ENCODE peak calls at places on chromosomes 13 and 19, in eight cellular contexts. I is CD4-positive, alpha-beta T cell; K is OCI-LY7; P is heart left ventricle; D is CD8-positive, alpha-beta T cell; B is tibial artery; G is lung; C is IMR-90. E is an unnamed sample.

GRCh38 chr13:50677687-50678463 is 165.6 kb downstream of the DLEU7 start:
- DNase-seq in B (no peak), P (no peak), G (no peak), C (peak; percentile 11), I (no peak), D (no peak), K (no peak), E (no peak)

GRCh38 chr19:6736169-6736916 is 1.0 kb downstream of the GPR108 start:
- DNase-seq in B (peak; percentile 89), D (peak; percentile 56), I (peak; percentile 49), C (peak; percentile 87), K (peak; percentile 90), G (peak; percentile 84), P (peak; percentile 84), E (no peak)

GRCh38 chr13:19663416-19663979 is 30.0 kb downstream of the MPHOSPH8 start:
- DNase-seq in K (no peak), C (no peak), D (no peak), I (no peak), B (no peak), G (no peak), P (no peak), E (no peak)

GRCh38 chr13:51659276-51660127 is 75.2 kb downstream of the WDFY2 start:
- DNase-seq in K (no peak), I (no peak), D (no peak), P (no peak), C (no peak), B (no peak), G (no peak), E (no peak)

GRCh38 chr19:15441317-15441716 is 8.4 kb downstream of the WIZ start:
- DNase-seq in K (no peak), P (no peak), G (no peak), C (no peak), D (no peak), I (no peak), B (no peak), E (no peak)

GRCh38 chr19:34431681-34432402 is 3.7 kb downstream of the UBA2 start:
- DNase-seq in G (no peak), P (no peak), I (no peak), B (no peak), D (no peak), C (peak; percentile 82), K (no peak), E (no peak)

GRCh38 chr19:55647732-55648656 is at the start of gene CCDC106:
- DNase-seq in G (peak; percentile 61), I (peak; percentile 43), P (peak; percentile 78), K (peak; percentile 85), C (peak; percentile 68), D (peak; percentile 49), B (no peak), E (no peak)

GRCh38 chr19:3114811-3115210 is 20.6 kb downstream of the GNA11 start:
- DNase-seq in P (no peak), B (no peak), D (no peak), I (no peak), C (no peak), G (no peak), K (no peak), E (no peak)

GRCh38 chr19:46728693-46729339 is 11.9 kb upstream of the PRKD2 start:
- DNase-seq in P (peak; percentile 75), I (peak; percentile 81), K (peak; percentile 78), G (peak; percentile 69), C (peak; percentile 44), B (no peak), D (peak; percentile 92), E (no peak)

GRCh38 chr19:45442927-45443461 is 19.3 kb upstream of the ERCC1 start:
- DNase-seq in G (peak; percentile 58), P (peak; percentile 66), K (peak; percentile 71), C (peak; percentile 59), I (peak; percentile 43), B (peak; percentile 80), D (peak; percentile 59), E (no peak)

GRCh38 chr13:60707878-60708277 is 310.9 kb downstream of the TDRD3 start:
- DNase-seq in B (no peak), C (no peak), K (no peak), G (no peak), D (no peak), I (no peak), P (no peak), E (no peak)

DNA sequence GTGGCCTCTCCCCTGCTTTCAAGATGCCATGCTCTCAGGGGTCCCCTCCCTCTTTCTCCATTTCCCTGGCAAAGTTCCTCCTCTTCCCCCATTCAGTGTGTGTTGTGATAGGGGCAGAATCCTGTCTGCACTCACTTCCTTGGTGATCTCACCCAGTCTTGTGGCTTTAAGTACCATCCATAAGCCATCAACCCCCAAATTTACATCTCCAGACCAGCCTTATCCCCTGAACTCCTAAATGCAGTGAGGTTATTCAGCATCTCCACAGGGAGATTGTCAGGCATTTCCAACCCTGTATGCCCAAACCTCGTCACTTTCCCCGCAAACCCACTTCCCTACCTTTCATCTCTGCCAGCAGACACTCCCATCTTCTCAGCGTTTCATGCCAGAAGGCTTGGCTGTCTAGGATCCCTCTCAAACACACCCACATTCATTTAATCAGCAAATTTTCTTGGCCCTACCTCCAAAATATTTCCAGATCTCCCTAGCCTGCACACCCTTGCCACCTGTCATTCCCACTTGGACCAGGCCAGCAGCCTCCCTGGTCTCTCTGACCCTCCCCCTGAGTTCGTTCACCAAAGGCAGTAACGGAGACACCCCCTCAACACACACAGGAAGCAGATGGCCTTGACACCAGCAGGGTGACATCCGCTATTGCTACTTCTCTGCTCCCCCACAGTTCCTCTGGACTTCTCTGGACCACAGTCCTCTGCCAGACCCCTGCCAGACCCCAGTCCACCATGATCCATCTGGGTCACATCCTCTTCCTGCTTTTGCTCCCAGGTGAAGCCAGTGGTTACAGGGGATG is at the start of gene HCST:
- DNase-seq in C (peak; percentile 22), B (no peak), I (peak; percentile 14), P (no peak), D (peak; percentile 35), G (no peak), K (peak; percentile 77), E (no peak)
- H3K27ac ChIP-seq in C (peak within 1 kb of the TSS; percentile 72), B (no peak within 1 kb of the TSS), I (peak within 1 kb of the TSS; percentile 100), P (peak within 1 kb of the TSS; percentile 88), D (peak within 1 kb of the TSS; percentile 85), G (peak within 1 kb of the TSS; percentile 85), K (peak within 1 kb of the TSS; percentile 87), E (peak within 1 kb of the TSS; percentile 53)

GRCh38 chr19:38042132-38042531 is 135.1 kb downstream of the SIPA1L3 start:
- DNase-seq in K (no peak), G (no peak), P (no peak), B (no peak), D (no peak), I (no peak), C (no peak), E (no peak)

GRCh38 chr19:38045554-38046253 is 138.7 kb downstream of the SIPA1L3 start:
- DNase-seq in C (no peak), K (peak; percentile 38), P (no peak), D (no peak), I (no peak), G (no peak), B (no peak), E (no peak)

GRCh38 chr19:38046254-38047047 is 139.4 kb downstream of the SIPA1L3 start:
- DNase-seq in G (no peak), D (no peak), K (peak; percentile 86), B (no peak), I (peak; percentile 2), C (no peak), P (no peak), E (no peak)

GRCh38 chr19:38043649-38044144 is 136.7 kb downstream of the SIPA1L3 start:
- DNase-seq in C (no peak), I (no peak), K (no peak), D (no peak), P (no peak), G (no peak), B (no peak), E (no peak)

DNA sequence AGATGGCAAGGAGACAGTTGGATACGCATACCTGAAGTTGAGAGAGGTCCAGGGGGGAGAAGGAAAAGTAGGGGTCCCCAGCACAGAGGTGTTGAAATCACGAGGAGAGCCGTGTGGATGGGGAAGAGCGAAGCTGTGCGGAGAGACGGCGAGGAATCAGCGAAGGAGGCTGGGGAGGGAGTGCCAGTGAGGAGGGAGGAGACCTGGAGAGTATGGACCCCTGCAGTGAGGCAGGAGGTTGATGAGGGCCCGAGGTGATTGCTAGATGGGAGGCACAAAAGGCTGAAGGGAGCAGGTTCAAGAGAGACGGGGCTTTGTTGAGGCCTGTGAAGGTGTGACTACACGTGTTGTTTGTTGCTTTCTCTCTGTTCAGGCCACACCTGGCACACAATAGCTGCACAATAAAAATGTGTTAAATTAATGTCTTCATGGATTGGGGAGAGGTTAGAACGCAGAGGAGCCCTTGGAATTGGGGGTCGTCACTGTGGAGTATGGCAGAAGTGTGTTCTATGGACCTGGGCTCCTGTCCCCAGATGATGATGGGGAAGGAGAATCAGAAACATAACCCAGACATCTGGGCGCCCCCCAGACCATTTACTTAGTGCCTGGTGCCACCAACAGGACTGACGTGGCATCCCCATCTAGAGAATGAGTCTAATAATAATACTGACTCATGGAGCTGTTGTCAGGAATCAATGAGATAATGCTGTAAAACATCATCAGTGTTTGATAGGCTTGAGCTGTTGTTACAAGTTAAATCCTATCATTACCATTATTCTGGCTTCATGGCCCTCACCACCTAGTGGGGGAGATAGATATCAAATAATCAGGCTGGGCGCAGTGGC is 137.5 kb downstream of the SIPA1L3 start:
- DNase-seq in B (no peak), D (no peak), C (peak; percentile 68), I (no peak), G (no peak), K (peak; percentile 61), P (no peak), E (no peak)
- TF ChIP-seq CTCF in B (no peak), D (no peak), C (peak; percentile 55), I (no peak), G (no peak), K (peak; percentile 73), P (no peak), E (no peak)

DNA sequence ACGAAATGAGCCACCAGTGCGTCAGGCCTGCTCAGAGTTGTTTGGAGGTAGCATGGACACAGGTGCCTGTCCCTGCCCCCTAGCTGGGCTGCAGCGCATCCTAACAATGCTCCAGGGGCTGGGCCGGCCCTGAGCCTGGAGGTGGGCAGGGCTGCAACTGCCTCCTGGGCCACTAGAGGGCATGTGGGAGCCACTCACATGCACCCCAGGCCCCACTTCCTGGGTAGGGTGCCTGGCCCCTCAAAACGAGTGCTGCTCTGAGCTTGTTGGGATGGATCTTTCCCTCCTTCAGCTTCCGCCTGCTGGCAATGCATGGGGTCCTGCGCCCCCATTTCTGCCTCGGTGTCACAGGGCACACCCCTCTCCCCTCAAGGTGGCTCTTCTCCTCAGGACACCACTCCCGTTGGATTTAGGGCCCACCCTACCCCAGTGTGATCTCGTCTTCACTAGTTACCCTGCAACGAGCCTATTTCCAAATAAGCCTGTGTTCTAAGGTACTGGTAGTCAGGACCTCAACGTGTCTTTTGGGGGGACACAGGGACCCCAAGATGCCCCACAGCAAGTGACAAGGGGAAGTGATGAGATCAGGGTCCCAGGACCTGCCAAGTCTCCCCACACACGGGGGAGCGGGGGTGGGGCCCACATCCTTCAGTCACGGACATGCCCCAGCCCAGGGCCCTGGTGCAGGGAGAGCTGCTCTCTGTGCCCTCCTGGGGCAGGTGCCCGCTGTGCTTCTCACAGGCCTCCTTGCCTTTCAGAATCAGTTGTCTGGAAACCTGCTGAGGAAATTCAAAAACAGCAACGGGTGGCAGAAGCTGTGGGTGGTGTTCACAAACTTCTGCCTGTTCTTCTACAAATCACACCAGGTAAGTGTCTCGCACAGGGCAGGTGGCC is 131.3 kb downstream of the STK24 start:
- DNase-seq in P (peak; percentile 58), K (peak; percentile 67), D (peak; percentile 83), C (peak; percentile 41), B (peak; percentile 82), I (peak; percentile 75), G (peak; percentile 66), E (no peak)
- H3K27ac ChIP-seq in P (no peak overlapping the region), K (no peak overlapping the region), D (no peak overlapping the region), C (no peak overlapping the region), B (peak overlapping the region; percentile 42), I (peak overlapping the region; percentile 55), G (peak overlapping the region; percentile 7), E (no peak overlapping the region)

GRCh38 chr13:21436582-21436981 is 22.5 kb downstream of the ZDHHC20 start:
- DNase-seq in G (no peak), D (no peak), K (no peak), I (no peak), P (no peak), C (no peak), B (no peak), E (no peak)
- TF ChIP-seq CTCF in G (no peak), D (no peak), K (no peak), I (no peak), P (no peak), C (no peak), B (no peak), E (no peak)

E was measured in thoracic aorta.